ENCODE peak calls at places on chromosomes 7 and 10, in four cellular contexts. S is stomach, X is SK-N-SH, B is tibial nerve. H is an unnamed sample.

GRCh38 chr10:6491841-6492609 is 88.1 kb downstream of the PRKCQ start:
- DNase-seq in B (no peak), X (no peak), S (no peak), H (no peak)

GRCh38 chr7:131250331-131250730 is 77.3 kb upstream of the MKLN1 start:
- DNase-seq in B (no peak), S (no peak), X (no peak), H (no peak)

GRCh38 chr7:31633894-31634494 is 53.0 kb upstream of the PPP1R17 start:
- DNase-seq in X (peak), S (peak), B (no peak), H (peak)

GRCh38 chr10:103678104-103678526 is 177.3 kb downstream of the SH3PXD2A start:
- DNase-seq in B (peak), X (peak), S (peak), H (peak)

GRCh38 chr7:114175140-114175539 is 239.5 kb upstream of the FOXP2 start:
- DNase-seq in S (no peak), X (no peak), B (no peak), H (peak)

GRCh38 chr10:112919721-112920120 is 30.3 kb upstream of the TCF7L2 start:
- DNase-seq in X (no peak), S (peak), B (no peak), H (peak)

GRCh38 chr10:82742478-82742877 is 867.5 kb downstream of the NRG3 start:
- DNase-seq in X (no peak), S (peak), B (no peak), H (peak)

GRCh38 chr10:5975641-5976473 is 1.5 kb downstream of the IL15RA start:
- DNase-seq in X (no peak), B (no peak), S (peak), H (peak)

GRCh38 chr7:49660170-49660783 is 113.2 kb upstream of the VWC2 start:
- DNase-seq in S (no peak), X (no peak), B (no peak), H (no peak)

DNA sequence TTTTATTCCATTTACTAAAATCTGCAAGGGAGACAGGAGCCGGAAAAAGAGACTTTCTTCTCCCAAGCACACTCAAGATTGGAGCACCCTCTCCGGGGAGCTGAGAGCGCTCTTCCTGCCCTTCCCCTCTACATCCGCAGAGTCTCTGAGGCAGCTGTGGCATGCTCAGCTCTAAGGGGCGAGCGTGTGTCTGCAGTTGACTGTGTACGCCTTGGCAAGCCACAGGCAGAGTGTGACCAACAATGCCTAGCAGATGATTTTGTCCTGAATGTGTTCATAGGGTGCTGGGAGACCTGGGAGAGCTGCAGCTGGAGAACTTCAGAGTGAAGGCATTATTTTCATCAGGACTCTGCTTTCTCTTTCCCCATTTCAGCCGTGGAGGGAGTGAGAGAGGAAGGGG is 20.7 kb downstream of the MTURN start:
- DNase-seq in X (no peak), S (no peak), B (no peak), H (no peak)
- H3K4me3 ChIP-seq in X (no peak), S (no peak), B (no peak), H (no peak)

GRCh38 chr7:116561697-116562483 is 37.1 kb downstream of the CAV1 start:
- DNase-seq in S (no peak), X (no peak), B (no peak), H (no peak)
- TF ChIP-seq CTCF in S (no peak), X (no peak), B (no peak), H (no peak)

GRCh38 chr7:28269700-28270361 is 89.2 kb upstream of the JAZF1 start:
- DNase-seq in B (no peak), X (no peak), S (no peak), H (no peak)
- H3K4me3 ChIP-seq in B (no peak), X (no peak), S (no peak), H (no peak)

GRCh38 chr7:116988363-116988989 is 35.2 kb downstream of the ST7 start:
- DNase-seq in B (no peak), X (peak), S (no peak), H (peak)
- TF ChIP-seq CTCF in B (peak), X (peak), S (peak), H (peak)

GRCh38 chr10:75294031-75294437 is 58.3 kb upstream of the COMTD1 start:
- DNase-seq in B (no peak), X (peak), S (no peak), H (no peak)

GRCh38 chr10:75293456-75293840 is 57.7 kb upstream of the COMTD1 start:
- DNase-seq in S (no peak), X (no peak), B (no peak), H (no peak)

GRCh38 chr10:75295901-75296441 is 60.2 kb upstream of the COMTD1 start:
- DNase-seq in B (no peak), X (no peak), S (no peak), H (no peak)

GRCh38 chr10:75294866-75295692 is 59.3 kb upstream of the COMTD1 start:
- DNase-seq in S (peak), B (peak), X (peak), H (peak)

GRCh38 chr10:75294518-75294865 is 58.7 kb upstream of the COMTD1 start:
- DNase-seq in X (peak), B (no peak), S (no peak), H (no peak)
- H3K4me3 ChIP-seq in X (peak), B (peak), S (peak), H (peak)

GRCh38 chr7:50782376-50783208 is at the start of gene GRB10:
- DNase-seq in X (peak), S (no peak), B (no peak), H (peak)
- TF ChIP-seq CTCF in X (no peak), S (peak), B (peak), H (peak)

GRCh38 chr7:75739796-75740672 is 1.3 kb upstream of the HIP1 start:
- DNase-seq in B (no peak), X (no peak), S (no peak), H (peak)

GRCh38 chr7:75738975-75739795 is 444 bp upstream of the HIP1 start:
- DNase-seq in B (peak), S (peak), X (peak), H (peak)

GRCh38 chr7:75743455-75743859 is 4.7 kb upstream of the HIP1 start:
- DNase-seq in B (no peak), X (no peak), S (no peak), H (peak)

GRCh38 chr7:75738604-75738974 is at the start of gene HIP1:
- DNase-seq in S (no peak), X (no peak), B (no peak), H (no peak)

GRCh38 chr7:75740846-75741497 is 2.2 kb upstream of the HIP1 start:
- DNase-seq in B (no peak), S (peak), X (no peak), H (no peak)
- H3K4me3 ChIP-seq in B (no peak), S (no peak), X (no peak), H (no peak)

GRCh38 chr7:80347173-80347572 is 164.7 kb downstream of the GNAT3 start:
- DNase-seq in B (no peak), S (no peak), X (no peak), H (no peak)
- TF ChIP-seq CTCF in B (no peak), S (no peak), X (no peak), H (no peak)

GRCh38 chr7:123047955-123048354 is 52.5 kb upstream of the TAS2R16 start:
- DNase-seq in S (no peak), B (no peak), X (no peak), H (no peak)
- H3K4me3 ChIP-seq in S (no peak), B (no peak), X (no peak), H (no peak)

DNA sequence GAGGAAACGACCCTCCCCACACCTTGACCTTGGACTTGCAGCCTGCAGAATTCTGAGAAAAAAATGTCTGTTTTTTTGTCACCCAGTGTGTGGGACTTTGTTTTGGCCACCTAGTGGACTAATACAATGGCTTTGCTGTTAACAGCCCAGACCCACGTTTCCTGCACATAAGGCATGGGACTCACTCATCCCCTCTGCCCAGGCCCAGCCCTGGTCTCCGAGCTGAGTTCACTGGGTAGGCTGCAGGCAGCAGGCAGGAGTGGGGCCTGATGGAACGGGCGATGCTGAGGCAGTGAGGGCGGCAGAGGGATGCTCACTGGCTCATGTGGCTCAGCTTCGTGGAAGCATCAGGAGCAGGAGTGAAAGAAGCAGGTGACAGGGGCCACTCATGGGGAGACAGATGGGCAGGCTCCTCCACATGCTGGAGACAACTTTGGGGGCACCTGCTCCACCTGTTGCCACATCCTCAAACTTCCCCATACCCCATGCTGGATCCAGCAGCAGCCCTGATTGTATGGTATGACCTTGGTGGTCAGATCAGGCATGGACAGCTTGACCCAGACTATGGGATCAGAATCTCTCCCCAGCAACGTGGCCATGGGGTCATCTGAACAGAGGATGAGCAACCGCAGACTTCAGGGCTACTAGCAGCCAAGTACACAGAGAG is 65.8 kb upstream of the ANTXRL start:
- DNase-seq in B (no peak), X (no peak), S (no peak), H (no peak)
- TF ChIP-seq CTCF in B (peak), X (peak), S (no peak), H (peak)

H was measured in choroid plexus epithelial cell.